ENCODE peak calls at places on chromosome 13, in seven cellular contexts. One of them, this sample, is unnamed.

GRCh38 chr13:27977476-27978300 is 8.6 kb upstream of the CDX2 start:
- DNase-seq in globus pallidus: no peak
- DNase-seq in AG04450: no peak
- DNase-seq in activated T-cell treated with anti-CD3 and anti-CD28 coated beads for 1 hour: no peak
- DNase-seq in EH: no peak
- DNase-seq in posterior vena cava: no peak
- DNase-seq in mucosa of descending colon: no peak
- DNase-seq in this sample: no peak

GRCh38 chr13:93686399-93686798 is 459.8 kb downstream of the GPC6 start:
- DNase-seq in globus pallidus: no peak
- DNase-seq in AG04450: no peak
- DNase-seq in activated T-cell treated with anti-CD3 and anti-CD28 coated beads for 1 hour: no peak
- DNase-seq in EH: no peak
- DNase-seq in posterior vena cava: no peak
- DNase-seq in mucosa of descending colon: no peak
- DNase-seq in this sample: no peak

GRCh38 chr13:76944457-76944856 is 3.9 kb upstream of the ACOD1 start:
- DNase-seq in globus pallidus: no peak
- DNase-seq in AG04450: peak; percentile 7
- DNase-seq in activated T-cell treated with anti-CD3 and anti-CD28 coated beads for 1 hour: no peak
- DNase-seq in EH: peak; percentile 66
- DNase-seq in posterior vena cava: no peak
- DNase-seq in mucosa of descending colon: no peak
- DNase-seq in this sample: no peak

GRCh38 chr13:77177646-77178045 is 149.2 kb downstream of the MYCBP2 start:
- DNase-seq in globus pallidus: no peak
- DNase-seq in AG04450: no peak
- DNase-seq in activated T-cell treated with anti-CD3 and anti-CD28 coated beads for 1 hour: no peak
- DNase-seq in EH: no peak
- DNase-seq in posterior vena cava: no peak
- DNase-seq in mucosa of descending colon: no peak
- DNase-seq in this sample: no peak

GRCh38 chr13:51739403-51740112 is 64.4 kb downstream of the DHRS12 start:
- DNase-seq in globus pallidus: no peak
- DNase-seq in AG04450: no peak
- DNase-seq in activated T-cell treated with anti-CD3 and anti-CD28 coated beads for 1 hour: no peak
- DNase-seq in EH: no peak
- DNase-seq in posterior vena cava: no peak
- DNase-seq in mucosa of descending colon: no peak
- DNase-seq in this sample: no peak

GRCh38 chr13:44974056-44974798 is 15.0 kb downstream of the NUFIP1 start:
- DNase-seq in globus pallidus: no peak
- DNase-seq in AG04450: no peak
- DNase-seq in activated T-cell treated with anti-CD3 and anti-CD28 coated beads for 1 hour: no peak
- DNase-seq in EH: peak; percentile 63
- DNase-seq in posterior vena cava: no peak
- DNase-seq in mucosa of descending colon: no peak
- DNase-seq in this sample: peak; percentile 5

GRCh38 chr13:62185631-62186256 is 770.1 kb upstream of the PCDH20 start:
- DNase-seq in globus pallidus: no peak
- DNase-seq in AG04450: no peak
- DNase-seq in activated T-cell treated with anti-CD3 and anti-CD28 coated beads for 1 hour: no peak
- DNase-seq in EH: no peak
- DNase-seq in posterior vena cava: no peak
- DNase-seq in mucosa of descending colon: no peak
- DNase-seq in this sample: no peak

GRCh38 chr13:57631607-57632275 is at the start of gene PCDH17:
- DNase-seq in globus pallidus: peak; percentile 83
- DNase-seq in AG04450: no peak
- DNase-seq in activated T-cell treated with anti-CD3 and anti-CD28 coated beads for 1 hour: no peak
- DNase-seq in EH: peak; percentile 17
- DNase-seq in posterior vena cava: no peak
- DNase-seq in mucosa of descending colon: no peak
- DNase-seq in this sample: peak; percentile 55

GRCh38 chr13:20411638-20412342 is 113.9 kb downstream of the CRYL1 start:
- DNase-seq in globus pallidus: no peak
- DNase-seq in AG04450: no peak
- DNase-seq in activated T-cell treated with anti-CD3 and anti-CD28 coated beads for 1 hour: no peak
- DNase-seq in EH: no peak
- DNase-seq in posterior vena cava: no peak
- DNase-seq in mucosa of descending colon: no peak
- DNase-seq in this sample: no peak

GRCh38 chr13:44331912-44332840 is 41.4 kb upstream of the SERP2 start:
- DNase-seq in globus pallidus: peak; percentile 55
- DNase-seq in AG04450: peak; percentile 75
- DNase-seq in activated T-cell treated with anti-CD3 and anti-CD28 coated beads for 1 hour: no peak
- DNase-seq in EH: peak; percentile 90
- DNase-seq in posterior vena cava: peak; percentile 84
- DNase-seq in mucosa of descending colon: no peak
- DNase-seq in this sample: peak; percentile 40

GRCh38 chr13:112443191-112444000 is 67.2 kb downstream of the SPACA7 start:
- DNase-seq in globus pallidus: no peak
- DNase-seq in AG04450: no peak
- DNase-seq in activated T-cell treated with anti-CD3 and anti-CD28 coated beads for 1 hour: no peak
- DNase-seq in EH: peak; percentile 8
- DNase-seq in posterior vena cava: no peak
- DNase-seq in mucosa of descending colon: no peak
- DNase-seq in this sample: no peak

GRCh38 chr13:26896986-26897668 is 136.5 kb upstream of the GPR12 start:
- DNase-seq in globus pallidus: no peak
- DNase-seq in AG04450: no peak
- DNase-seq in activated T-cell treated with anti-CD3 and anti-CD28 coated beads for 1 hour: no peak
- DNase-seq in EH: no peak
- DNase-seq in posterior vena cava: no peak
- DNase-seq in mucosa of descending colon: no peak
- DNase-seq in this sample: no peak

GRCh38 chr13:27982361-27982760 is 6.1 kb downstream of the URAD start:
- DNase-seq in globus pallidus: no peak
- DNase-seq in AG04450: no peak
- DNase-seq in activated T-cell treated with anti-CD3 and anti-CD28 coated beads for 1 hour: no peak
- DNase-seq in EH: no peak
- DNase-seq in posterior vena cava: no peak
- DNase-seq in mucosa of descending colon: no peak
- DNase-seq in this sample: no peak

GRCh38 chr13:41652735-41653361 is 195.5 kb downstream of the RGCC start:
- DNase-seq in globus pallidus: peak; percentile 78
- DNase-seq in AG04450: peak; percentile 42
- DNase-seq in activated T-cell treated with anti-CD3 and anti-CD28 coated beads for 1 hour: peak; percentile 34
- DNase-seq in EH: peak; percentile 72
- DNase-seq in posterior vena cava: no peak
- DNase-seq in mucosa of descending colon: no peak
- DNase-seq in this sample: peak; percentile 48

GRCh38 chr13:64553411-64554129 is 2676.6 kb downstream of the PCDH9 start:
- DNase-seq in globus pallidus: no peak
- DNase-seq in AG04450: peak; percentile 7
- DNase-seq in activated T-cell treated with anti-CD3 and anti-CD28 coated beads for 1 hour: no peak
- DNase-seq in EH: peak; percentile 49
- DNase-seq in posterior vena cava: no peak
- DNase-seq in mucosa of descending colon: no peak
- DNase-seq in this sample: no peak

GRCh38 chr13:49869514-49869913 is 66.6 kb downstream of the SPRYD7 start:
- DNase-seq in globus pallidus: no peak
- DNase-seq in AG04450: no peak
- DNase-seq in activated T-cell treated with anti-CD3 and anti-CD28 coated beads for 1 hour: no peak
- DNase-seq in EH: peak; percentile 38
- DNase-seq in posterior vena cava: no peak
- DNase-seq in mucosa of descending colon: no peak
- DNase-seq in this sample: no peak

GRCh38 chr13:45737571-45738002 is 35.5 kb downstream of the CBY2 start:
- DNase-seq in globus pallidus: no peak
- DNase-seq in AG04450: no peak
- DNase-seq in activated T-cell treated with anti-CD3 and anti-CD28 coated beads for 1 hour: no peak
- DNase-seq in EH: no peak
- DNase-seq in posterior vena cava: no peak
- DNase-seq in mucosa of descending colon: no peak
- DNase-seq in this sample: no peak

GRCh38 chr13:97485328-97485727 is 51.4 kb downstream of the RAP2A start:
- DNase-seq in globus pallidus: no peak
- DNase-seq in AG04450: no peak
- DNase-seq in activated T-cell treated with anti-CD3 and anti-CD28 coated beads for 1 hour: no peak
- DNase-seq in EH: no peak
- DNase-seq in posterior vena cava: no peak
- DNase-seq in mucosa of descending colon: no peak
- DNase-seq in this sample: no peak

GRCh38 chr13:61410669-61411297 is 4.9 kb downstream of the PCDH20 start:
- DNase-seq in globus pallidus: peak; percentile 18
- DNase-seq in AG04450: no peak
- DNase-seq in activated T-cell treated with anti-CD3 and anti-CD28 coated beads for 1 hour: no peak
- DNase-seq in EH: peak; percentile 1
- DNase-seq in posterior vena cava: no peak
- DNase-seq in mucosa of descending colon: no peak
- DNase-seq in this sample: peak; percentile 5

GRCh38 chr13:110560606-110561334 is 752 bp downstream of the RAB20 start:
- DNase-seq in globus pallidus: no peak
- DNase-seq in AG04450: no peak
- DNase-seq in activated T-cell treated with anti-CD3 and anti-CD28 coated beads for 1 hour: no peak
- DNase-seq in EH: peak; percentile 51
- DNase-seq in posterior vena cava: no peak
- DNase-seq in mucosa of descending colon: peak; percentile 67
- DNase-seq in this sample: no peak

GRCh38 chr13:76723551-76724232 is 162.5 kb downstream of the KCTD12 start:
- DNase-seq in globus pallidus: peak; percentile 27
- DNase-seq in AG04450: peak; percentile 54
- DNase-seq in activated T-cell treated with anti-CD3 and anti-CD28 coated beads for 1 hour: no peak
- DNase-seq in EH: peak; percentile 96
- DNase-seq in posterior vena cava: no peak
- DNase-seq in mucosa of descending colon: no peak
- DNase-seq in this sample: peak; percentile 59

GRCh38 chr13:96141032-96141431 is 51.1 kb downstream of the HS6ST3 start:
- DNase-seq in globus pallidus: peak; percentile 58
- DNase-seq in AG04450: no peak
- DNase-seq in activated T-cell treated with anti-CD3 and anti-CD28 coated beads for 1 hour: no peak
- DNase-seq in EH: peak; percentile 5
- DNase-seq in posterior vena cava: no peak
- DNase-seq in mucosa of descending colon: no peak
- DNase-seq in this sample: peak; percentile 6